ENCODE peak calls at places on chromosomes 11 and 22, in ten cellular contexts. One of them, this sample, is unnamed.

GRCh38 chr11:119509969-119510401 is 87.0 kb upstream of the THY1 start:
- DNase-seq in activated CD4-positive, alpha-beta T cell treated with anti-CD3 and anti-CD28 coated beads, Interleukin-2, amount 50 U/mL, for 4 hours: no peak
- DNase-seq in NCI-H146: no peak
- DNase-seq in breast epithelium: no peak
- DNase-seq in adipocyte: peak; percentile 83
- DNase-seq in HFFc6: peak; percentile 83
- DNase-seq in LoVo: no peak
- DNase-seq in cerebellar nuclear complex: no peak
- DNase-seq in Peyer's patch: no peak
- DNase-seq in body of pancreas: no peak
- DNase-seq in this sample: peak; percentile 57

GRCh38 chr22:36160499-36160942 is at the start of gene APOL3:
- DNase-seq in activated CD4-positive, alpha-beta T cell treated with anti-CD3 and anti-CD28 coated beads, Interleukin-2, amount 50 U/mL, for 4 hours: peak; percentile 28
- DNase-seq in NCI-H146: no peak
- DNase-seq in breast epithelium: no peak
- DNase-seq in Peyer's patch: peak; percentile 81
- DNase-seq in LoVo: peak; percentile 29
- DNase-seq in HFFc6: no peak
- DNase-seq in body of pancreas: peak; percentile 39
- DNase-seq in cerebellar nuclear complex: no peak
- DNase-seq in adipocyte: peak; percentile 57
- DNase-seq in this sample: no peak

GRCh38 chr11:63901660-63902059 is 15.3 kb downstream of the RCOR2 start:
- DNase-seq in HFFc6: no peak
- DNase-seq in breast epithelium: no peak
- DNase-seq in activated CD4-positive, alpha-beta T cell treated with anti-CD3 and anti-CD28 coated beads, Interleukin-2, amount 50 U/mL, for 4 hours: no peak
- DNase-seq in LoVo: no peak
- DNase-seq in Peyer's patch: no peak
- DNase-seq in NCI-H146: no peak
- DNase-seq in body of pancreas: no peak
- DNase-seq in cerebellar nuclear complex: no peak
- DNase-seq in adipocyte: peak; percentile 24
- DNase-seq in this sample: no peak

GRCh38 chr11:123628936-123629683 is 25.3 kb downstream of the SCN3B start:
- DNase-seq in cerebellar nuclear complex: peak; percentile 33
- DNase-seq in Peyer's patch: peak; percentile 22
- DNase-seq in LoVo: no peak
- DNase-seq in body of pancreas: peak; percentile 39
- DNase-seq in HFFc6: peak; percentile 74
- DNase-seq in adipocyte: peak; percentile 18
- DNase-seq in breast epithelium: no peak
- DNase-seq in activated CD4-positive, alpha-beta T cell treated with anti-CD3 and anti-CD28 coated beads, Interleukin-2, amount 50 U/mL, for 4 hours: no peak
- DNase-seq in NCI-H146: no peak
- DNase-seq in this sample: no peak

GRCh38 chr22:50190182-50190951 is 4.7 kb downstream of the TRABD start:
- DNase-seq in breast epithelium: peak; percentile 79
- DNase-seq in LoVo: no peak
- DNase-seq in HFFc6: peak; percentile 44
- DNase-seq in body of pancreas: peak; percentile 84
- DNase-seq in cerebellar nuclear complex: no peak
- DNase-seq in Peyer's patch: peak; percentile 95
- DNase-seq in NCI-H146: no peak
- DNase-seq in adipocyte: peak; percentile 69
- DNase-seq in activated CD4-positive, alpha-beta T cell treated with anti-CD3 and anti-CD28 coated beads, Interleukin-2, amount 50 U/mL, for 4 hours: peak; percentile 59
- DNase-seq in this sample: no peak

GRCh38 chr11:107713009-107713408 is 1.2 kb upstream of the SLN start:
- DNase-seq in adipocyte: no peak
- DNase-seq in breast epithelium: no peak
- DNase-seq in LoVo: no peak
- DNase-seq in activated CD4-positive, alpha-beta T cell treated with anti-CD3 and anti-CD28 coated beads, Interleukin-2, amount 50 U/mL, for 4 hours: no peak
- DNase-seq in cerebellar nuclear complex: no peak
- DNase-seq in NCI-H146: no peak
- DNase-seq in body of pancreas: no peak
- DNase-seq in Peyer's patch: no peak
- DNase-seq in HFFc6: no peak
- DNase-seq in this sample: no peak

GRCh38 chr11:93740031-93740801 is 1.1 kb downstream of the TAF1D start:
- DNase-seq in NCI-H146: no peak
- DNase-seq in cerebellar nuclear complex: no peak
- DNase-seq in Peyer's patch: peak; percentile 41
- DNase-seq in adipocyte: peak; percentile 44
- DNase-seq in HFFc6: peak; percentile 41
- DNase-seq in LoVo: peak; percentile 56
- DNase-seq in body of pancreas: peak; percentile 45
- DNase-seq in breast epithelium: no peak
- DNase-seq in activated CD4-positive, alpha-beta T cell treated with anti-CD3 and anti-CD28 coated beads, Interleukin-2, amount 50 U/mL, for 4 hours: peak; percentile 38
- DNase-seq in this sample: peak; percentile 77

GRCh38 chr11:123191939-123192338 is 3.1 kb downstream of the CLMP start:
- DNase-seq in LoVo: no peak
- DNase-seq in NCI-H146: no peak
- DNase-seq in HFFc6: no peak
- DNase-seq in body of pancreas: no peak
- DNase-seq in Peyer's patch: no peak
- DNase-seq in adipocyte: no peak
- DNase-seq in cerebellar nuclear complex: no peak
- DNase-seq in breast epithelium: no peak
- DNase-seq in activated CD4-positive, alpha-beta T cell treated with anti-CD3 and anti-CD28 coated beads, Interleukin-2, amount 50 U/mL, for 4 hours: no peak
- DNase-seq in this sample: no peak

GRCh38 chr11:108511851-108512474 is 13.8 kb upstream of the POGLUT3 start:
- DNase-seq in body of pancreas: no peak
- DNase-seq in HFFc6: peak; percentile 71
- DNase-seq in adipocyte: peak; percentile 42
- DNase-seq in NCI-H146: no peak
- DNase-seq in activated CD4-positive, alpha-beta T cell treated with anti-CD3 and anti-CD28 coated beads, Interleukin-2, amount 50 U/mL, for 4 hours: no peak
- DNase-seq in cerebellar nuclear complex: no peak
- DNase-seq in Peyer's patch: no peak
- DNase-seq in LoVo: no peak
- DNase-seq in breast epithelium: no peak
- DNase-seq in this sample: no peak